ENCODE peak calls at places on chromosomes 1 and 21, in ten cellular contexts. J, C, N, Y, S, O, K, L, X and F are unnamed samples.

GRCh38 chr21:15065381-15066230 is 806 bp upstream of the NRIP1 start:
- DNase-seq in S (peak), N (peak), X (peak), Y (peak), C (peak), J (peak), L (peak), K (peak), O (peak), F (peak)

GRCh38 chr1:154478639-154479038 is 23.4 kb upstream of the TDRD10 start:
- DNase-seq in N (no peak), J (no peak), X (peak), C (no peak), O (no peak), S (peak), L (no peak), Y (no peak), K (no peak), F (no peak)

GRCh38 chr21:43903451-43904091 is 38.5 kb downstream of the AGPAT3 start:
- DNase-seq in J (no peak), N (no peak), L (no peak), C (no peak), K (peak), S (peak), X (no peak), Y (peak), O (no peak), F (peak)

GRCh38 chr1:168348146-168348709 is 67.6 kb downstream of the TBX19 start:
- DNase-seq in O (no peak), L (no peak), C (no peak), K (no peak), Y (no peak), X (no peak), S (no peak), J (no peak), N (no peak), F (no peak)

GRCh38 chr1:96721382-96722160 is at the start of gene PTBP2:
- DNase-seq in Y (peak), X (peak), C (peak), L (peak), S (peak), K (peak), N (peak), J (peak), O (peak), F (peak)

GRCh38 chr1:201309420-201309819 is 26.1 kb downstream of the PKP1 start:
- DNase-seq in J (peak), X (peak), S (peak), L (peak), K (peak), Y (no peak), C (peak), O (no peak), N (peak), F (peak)

GRCh38 chr1:233859446-233859845 is 45.0 kb upstream of the SLC35F3 start:
- DNase-seq in J (no peak), C (no peak), N (no peak), X (no peak), S (no peak), L (peak), K (no peak), Y (no peak), O (no peak), F (no peak)

GRCh38 chr1:214493126-214493796 is 58.1 kb downstream of the PTPN14 start:
- DNase-seq in O (no peak), K (no peak), C (no peak), N (no peak), L (no peak), J (no peak), X (no peak), S (no peak), Y (no peak), F (no peak)

GRCh38 chr1:88608139-88608943 is 75.7 kb upstream of the PKN2 start:
- DNase-seq in K (no peak), C (peak), O (no peak), L (peak), J (no peak), Y (no peak), X (peak), N (no peak), S (no peak), F (no peak)

GRCh38 chr1:195756109-195756508 is 852.1 kb downstream of the KCNT2 start:
- DNase-seq in S (no peak), X (no peak), N (no peak), Y (no peak), L (no peak), J (no peak), O (no peak), C (no peak), K (no peak), F (no peak)

GRCh38 chr1:81590171-81590570 is 210.6 kb upstream of the ADGRL2 start:
- DNase-seq in S (no peak), L (no peak), J (no peak), Y (no peak), N (no peak), K (no peak), O (no peak), C (no peak), X (no peak), F (no peak)

GRCh38 chr1:116346943-116347673 is 25.9 kb upstream of the ATP1A1 start:
- DNase-seq in X (peak), J (no peak), L (no peak), C (no peak), K (no peak), N (no peak), S (no peak), Y (no peak), O (no peak), F (no peak)

GRCh38 chr1:224959656-224960055 is 30.2 kb downstream of the DNAH14 start:
- DNase-seq in S (no peak), J (no peak), Y (no peak), C (no peak), X (no peak), O (no peak), K (no peak), N (no peak), L (no peak), F (no peak)

GRCh38 chr1:157359309-157360020 is 192.8 kb downstream of the FCRL5 start:
- DNase-seq in X (peak), J (no peak), K (no peak), N (no peak), Y (no peak), C (no peak), O (no peak), S (peak), L (no peak), F (no peak)

GRCh38 chr21:45292399-45293213 is 4.9 kb upstream of the POFUT2 start:
- DNase-seq in N (no peak), K (peak), O (peak), C (peak), J (peak), S (peak), L (peak), Y (peak), X (peak), F (peak)

GRCh38 chr1:229410370-229410691 is 23.6 kb downstream of the ACTA1 start:
- DNase-seq in O (no peak), S (no peak), X (no peak), N (no peak), J (no peak), L (no peak), C (no peak), K (no peak), Y (no peak), F (no peak)

GRCh38 chr1:22388666-22389455 is 62.8 kb upstream of the ZBTB40 start:
- DNase-seq in S (no peak), J (no peak), L (no peak), O (no peak), K (no peak), C (peak), Y (no peak), N (no peak), X (peak), F (no peak)

GRCh38 chr1:39632491-39633417 is 6.7 kb downstream of the HEYL start:
- DNase-seq in X (no peak), J (no peak), L (peak), N (no peak), Y (peak), S (peak), C (no peak), O (peak), K (peak), F (peak)

DNA sequence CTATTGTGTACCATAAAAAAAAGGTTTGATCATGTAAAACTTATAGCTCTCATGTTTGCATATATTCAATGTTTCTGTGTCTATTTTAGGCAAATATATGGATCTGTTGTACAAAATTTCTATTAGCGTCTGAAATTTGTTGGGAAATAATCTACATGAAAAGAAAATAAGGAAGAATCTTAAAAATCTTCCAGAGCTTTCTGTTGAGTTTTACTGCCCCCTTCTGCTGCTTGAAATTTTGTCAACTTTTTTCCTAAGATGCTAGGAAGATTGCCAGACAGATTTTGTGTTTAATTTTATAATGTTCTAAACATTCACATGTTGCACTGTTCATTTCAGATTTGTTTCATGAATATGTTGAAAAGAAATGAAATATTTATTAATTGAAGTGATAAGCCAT is 2.5 kb upstream of the PTGS2 start:
- DNase-seq in L (no peak), X (no peak), K (no peak), J (no peak), C (no peak), S (no peak), N (no peak), Y (no peak), O (peak), F (no peak)
- TF ChIP-seq CTCF in L (no peak), X (peak), K (no peak), J (peak), C (peak), S (peak), N (no peak), Y (no peak), O (peak), F (no peak)

GRCh38 chr1:221371671-221372070 is 370.2 kb downstream of the DUSP10 start:
- DNase-seq in Y (no peak), O (no peak), S (no peak), J (no peak), X (no peak), N (no peak), L (no peak), K (no peak), C (no peak), F (no peak)

GRCh38 chr1:221363074-221363473 is 378.8 kb downstream of the DUSP10 start:
- DNase-seq in K (no peak), L (no peak), Y (no peak), N (no peak), O (no peak), S (no peak), J (no peak), X (no peak), C (no peak), F (no peak)

DNA sequence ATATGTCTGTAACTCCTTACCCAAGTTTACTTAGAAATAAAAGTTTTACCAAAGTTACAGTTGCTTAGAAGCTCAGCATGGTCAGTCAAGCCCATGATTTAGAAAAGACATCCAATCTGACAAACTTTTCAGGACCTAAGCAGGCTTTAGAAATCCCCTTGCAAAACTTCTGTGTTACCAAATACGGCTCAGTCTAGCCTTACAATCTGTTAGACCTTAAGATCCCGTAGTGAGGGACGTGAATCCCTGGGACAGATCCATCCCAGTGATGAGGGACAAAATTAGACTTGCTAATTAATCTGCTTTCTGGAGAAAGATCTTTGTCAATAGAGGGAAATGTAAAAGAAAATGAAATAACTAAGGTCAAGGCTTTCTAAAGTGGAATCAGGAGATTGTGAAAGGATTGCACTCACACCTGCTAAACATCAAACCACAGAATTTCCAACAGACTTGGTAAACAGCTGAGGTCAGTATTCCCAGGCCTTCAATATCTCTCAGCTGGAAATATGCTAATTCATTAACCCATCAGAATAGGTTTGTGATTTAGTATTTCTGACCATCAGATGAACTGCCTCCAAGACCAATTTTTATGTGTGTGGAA is 375.3 kb downstream of the DUSP10 start:
- DNase-seq in K (no peak), L (no peak), N (no peak), O (no peak), Y (no peak), C (no peak), J (no peak), S (no peak), X (no peak), F (no peak)
- TF ChIP-seq CTCF in K (no peak), L (no peak), N (no peak), O (no peak), Y (no peak), C (no peak), J (no peak), S (no peak), X (no peak), F (no peak)

DNA sequence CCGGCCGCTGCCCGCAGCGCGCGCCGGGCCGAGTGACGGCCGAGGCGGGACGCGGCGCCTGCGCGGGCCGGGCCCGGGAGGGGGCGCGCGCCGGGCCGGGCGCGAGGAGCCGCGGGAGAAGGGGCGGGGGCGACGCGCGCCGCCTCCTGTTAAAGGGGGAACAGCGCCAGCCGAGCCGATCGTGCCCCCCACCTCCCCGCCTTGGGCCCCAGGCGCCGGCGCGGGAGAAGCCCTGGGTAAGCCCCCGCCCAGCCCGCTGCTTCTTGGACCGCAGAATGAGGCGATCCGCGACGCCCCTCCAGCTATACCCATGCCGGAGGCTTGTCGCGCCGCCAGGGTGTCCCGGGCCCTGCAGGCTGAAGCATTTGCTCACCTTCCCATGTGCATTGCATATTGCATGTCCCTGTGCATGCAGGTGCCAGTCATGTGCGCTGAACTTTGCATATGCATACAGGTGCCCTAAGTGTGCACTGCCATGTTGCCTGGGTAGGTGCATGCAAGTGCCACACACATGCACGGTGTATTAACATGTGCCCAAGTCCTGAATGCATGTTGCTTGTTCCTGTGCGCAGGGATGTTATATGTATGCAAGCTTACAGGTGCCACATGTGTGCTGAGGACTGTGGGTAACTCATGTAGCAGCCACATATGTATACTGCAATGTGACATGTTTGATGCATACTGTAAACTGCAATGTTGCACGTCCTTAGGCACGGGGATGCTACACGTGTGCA is at the start of gene ADGRB2:
- DNase-seq in L (no peak), K (no peak), C (no peak), Y (no peak), N (no peak), J (no peak), X (no peak), O (no peak), S (no peak), F (peak)
- TF ChIP-seq CTCF in L (no peak), K (no peak), C (peak), Y (no peak), N (no peak), J (peak), X (no peak), O (no peak), S (no peak), F (peak)

GRCh38 chr1:44484155-44484688 is 79.2 kb downstream of the RNF220 start:
- DNase-seq in L (peak), S (no peak), N (no peak), K (no peak), O (no peak), X (peak), Y (no peak), J (no peak), C (no peak), F (no peak)
- TF ChIP-seq CTCF in L (no peak), S (no peak), N (no peak), K (no peak), O (no peak), X (no peak), Y (no peak), J (no peak), C (no peak), F (no peak)

DNA sequence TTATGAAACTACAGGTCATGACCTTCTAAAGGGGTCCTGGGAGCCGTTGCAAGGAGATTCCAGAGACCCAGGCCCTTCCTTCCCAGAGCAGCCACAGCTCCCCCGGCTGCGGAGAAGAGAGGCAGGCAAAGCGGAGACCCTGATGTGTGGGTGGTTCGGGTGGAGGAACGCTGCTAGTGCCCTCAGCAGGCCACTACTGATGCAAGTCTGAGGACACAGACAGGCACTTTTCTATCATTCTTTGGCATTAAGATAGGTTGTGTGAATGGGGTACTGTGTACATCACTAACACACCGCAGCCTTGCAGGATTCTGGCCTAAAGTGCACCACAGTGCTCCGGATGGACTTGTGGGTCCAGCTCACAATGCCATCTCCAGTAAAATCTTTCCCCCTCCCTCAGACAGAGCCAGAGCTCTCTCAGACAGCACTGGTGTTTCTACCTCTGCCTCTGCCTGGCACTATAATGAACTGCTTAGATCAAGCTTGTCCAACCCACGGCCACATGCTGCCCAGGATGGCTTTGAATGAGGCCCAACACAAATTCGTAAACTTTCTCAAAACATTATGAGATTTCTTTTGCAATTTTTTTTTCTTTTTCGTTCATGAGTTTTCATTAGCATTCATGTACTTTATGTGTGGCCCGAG is 121.4 kb downstream of the TGFBR3 start:
- DNase-seq in K (no peak), Y (no peak), N (no peak), J (no peak), C (no peak), S (no peak), O (no peak), X (no peak), L (peak), F (peak)
- TF ChIP-seq CTCF in K (no peak), Y (no peak), N (no peak), J (no peak), C (no peak), S (no peak), O (no peak), X (no peak), L (no peak), F (no peak)

DNA sequence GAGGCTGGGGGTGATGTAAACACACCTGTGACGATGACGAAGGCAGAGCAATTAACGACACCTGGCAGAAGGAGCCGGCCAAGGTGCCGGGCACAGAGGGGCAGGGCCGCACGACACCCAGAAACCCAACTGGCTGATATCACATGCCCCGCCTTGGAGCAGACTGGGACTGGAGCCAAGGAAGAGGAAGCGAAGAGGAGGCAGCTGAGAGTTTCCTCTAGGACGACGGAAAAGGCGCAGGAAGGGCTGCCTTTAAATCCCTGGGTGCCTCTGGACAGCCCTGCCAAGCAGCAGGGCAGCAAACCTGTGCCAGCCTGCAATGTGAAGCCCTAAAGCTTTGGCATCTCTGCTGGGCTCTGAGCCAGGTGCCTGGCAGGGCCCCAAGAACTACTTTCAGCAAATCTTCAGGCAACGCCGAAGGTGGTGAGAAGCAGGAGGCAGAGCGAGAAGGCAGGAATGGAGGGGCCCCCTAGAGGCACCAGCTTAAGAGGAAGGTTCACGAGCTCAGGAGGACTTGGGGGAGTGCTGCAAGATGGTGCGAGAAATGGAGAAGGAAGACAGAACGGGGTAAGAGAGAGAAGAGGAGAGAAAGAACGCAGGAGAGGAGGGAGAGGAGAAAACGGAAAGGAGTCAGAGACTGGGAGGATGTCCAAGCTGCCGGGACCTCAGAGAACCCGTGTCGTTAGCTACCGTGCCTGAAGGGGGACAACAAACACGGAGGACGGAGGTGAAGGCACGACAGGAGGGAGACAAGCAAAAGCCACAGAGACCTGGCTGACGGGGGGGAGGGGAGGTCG is 25.3 kb upstream of the PEF1 start:
- DNase-seq in K (peak), L (no peak), C (peak), N (peak), S (peak), O (no peak), J (peak), Y (peak), X (peak), F (no peak)
- TF ChIP-seq CTCF in K (no peak), L (no peak), C (peak), N (no peak), S (no peak), O (no peak), J (peak), Y (no peak), X (peak), F (no peak)